ENCODE peak calls at places on chromosomes 16 and 17, in four cellular contexts. D, O, X and F are unnamed samples.

GRCh38 chr16:89922884-89923639 is at the start of gene TUBB3:
- DNase-seq in D (peak; percentile 80), O (peak; percentile 79), X (peak; percentile 90), F (peak; percentile 63)

GRCh38 chr17:412211-413015 is 59.8 kb upstream of the RPH3AL start:
- DNase-seq in D (peak; percentile 51), O (peak; percentile 65), X (peak; percentile 62), F (peak; percentile 74)

GRCh38 chr17:29613371-29613837 is 9.3 kb downstream of the CORO6 start:
- DNase-seq in D (peak; percentile 75), O (peak; percentile 83), X (no peak), F (peak; percentile 88)

GRCh38 chr17:17792551-17793377 is 44.0 kb downstream of the SREBF1 start:
- DNase-seq in D (peak; percentile 89), O (peak; percentile 51), X (peak; percentile 46), F (peak; percentile 43)

GRCh38 chr17:14871921-14872320 is 393.2 kb downstream of the PMP22 start:
- DNase-seq in D (no peak), O (peak; percentile 39), X (no peak), F (no peak)

GRCh38 chr16:56093055-56093454 is 98.2 kb upstream of the GNAO1 start:
- DNase-seq in D (no peak), O (no peak), X (no peak), F (no peak)

GRCh38 chr16:51034481-51035109 is 116.5 kb downstream of the SALL1 start:
- DNase-seq in D (no peak), O (no peak), X (no peak), F (no peak)

GRCh38 chr16:57999971-58000705 is at the start of gene ZNF319:
- DNase-seq in D (peak; percentile 24), O (peak; percentile 24), X (no peak), F (no peak)

GRCh38 chr17:56599093-56599492 is 5.6 kb downstream of the NOG start:
- DNase-seq in D (no peak), O (no peak), X (no peak), F (no peak)

GRCh38 chr16:72945081-72945480 is 102.8 kb downstream of the ZFHX3 start:
- DNase-seq in D (peak; percentile 53), O (no peak), X (no peak), F (no peak)

GRCh38 chr16:16033208-16033717 is 83.8 kb downstream of the ABCC1 start:
- DNase-seq in D (no peak), O (no peak), X (peak; percentile 16), F (peak; percentile 49)

GRCh38 chr17:44272321-44272951 is 4.5 kb upstream of the SLC4A1 start:
- DNase-seq in D (no peak), O (no peak), X (no peak), F (no peak)

GRCh38 chr16:68646948-68647659 is 2.0 kb downstream of the CDH3 start:
- DNase-seq in D (peak; percentile 29), O (no peak), X (no peak), F (peak; percentile 12)
- H3K4me3 ChIP-seq in D (no peak overlapping the region), O (no peak overlapping the region), X (no peak overlapping the region), F (no peak overlapping the region)

GRCh38 chr16:78640886-78641285 is 541.4 kb downstream of the WWOX start:
- DNase-seq in D (no peak), O (no peak), X (no peak), F (no peak)
- TF ChIP-seq CTCF in D (no peak), O (no peak), X (no peak), F (no peak)

GRCh38 chr17:58632324-58633314 is 59.2 kb downstream of the TEX14 start:
- DNase-seq in D (no peak), O (no peak), X (peak; percentile 22), F (no peak)

GRCh38 chr17:58631523-58632323 is 60.1 kb downstream of the TEX14 start:
- DNase-seq in D (peak; percentile 99), O (peak; percentile 95), X (peak; percentile 98), F (peak; percentile 99)

GRCh38 chr17:58626905-58627304 is 64.9 kb downstream of the TEX14 start:
- DNase-seq in D (no peak), O (no peak), X (no peak), F (no peak)

GRCh38 chr17:58630883-58631522 is 60.8 kb downstream of the TEX14 start:
- DNase-seq in D (no peak), O (no peak), X (peak; percentile 88), F (peak; percentile 97)
- H3K4me3 ChIP-seq in D (no peak overlapping the region), O (peak overlapping the region; percentile 63), X (no peak overlapping the region), F (no peak overlapping the region)

GRCh38 chr17:82881292-82881823 is 41.5 kb upstream of the ZNF750 start:
- DNase-seq in D (no peak), O (no peak), X (no peak), F (no peak)

GRCh38 chr17:82883461-82884031 is 43.7 kb upstream of the ZNF750 start:
- DNase-seq in D (no peak), O (no peak), X (no peak), F (no peak)

GRCh38 chr17:82884341-82884871 is 44.6 kb upstream of the ZNF750 start:
- DNase-seq in D (no peak), O (no peak), X (peak; percentile 29), F (no peak)

GRCh38 chr17:82881900-82882714 is 42.3 kb upstream of the ZNF750 start:
- DNase-seq in D (no peak), O (peak; percentile 15), X (peak; percentile 37), F (no peak)

DNA sequence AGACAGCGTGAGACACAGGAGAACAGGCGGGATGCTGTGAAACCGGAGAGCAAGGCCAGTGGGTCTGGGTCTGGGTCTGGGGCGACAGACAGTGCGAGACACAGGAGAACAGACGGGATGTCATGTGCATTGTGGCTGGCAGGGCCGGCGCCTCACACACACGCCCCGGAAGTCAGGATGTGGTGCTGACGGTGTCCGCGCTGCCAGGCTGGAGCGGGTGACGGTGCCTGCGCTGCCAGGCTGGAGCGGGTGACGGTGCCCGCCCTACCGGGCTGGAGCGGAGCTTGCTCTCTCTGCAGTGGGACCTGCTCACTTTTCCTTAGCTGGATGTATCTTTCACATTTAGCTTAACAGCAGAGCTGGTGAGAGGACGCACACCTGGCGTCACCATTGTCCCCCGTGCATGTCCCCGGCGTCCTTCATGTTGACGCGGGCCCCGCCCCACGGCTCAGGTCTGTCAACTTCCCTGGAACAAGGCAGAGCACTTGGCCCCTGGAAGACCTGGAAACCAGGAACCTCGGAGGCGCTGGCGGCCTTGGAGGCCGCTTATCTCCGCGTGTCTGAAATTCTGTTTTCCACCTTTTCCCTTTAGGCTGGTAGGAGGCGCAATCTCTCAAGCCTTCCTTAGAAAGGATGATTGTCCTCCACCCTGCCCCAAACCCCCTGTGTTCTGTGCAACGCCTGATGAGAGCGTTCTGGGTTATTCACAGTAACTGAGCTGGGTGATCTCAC is 43.1 kb upstream of the ZNF750 start:
- DNase-seq in D (no peak), O (no peak), X (peak; percentile 18), F (no peak)
- TF ChIP-seq CTCF in D (no peak), O (no peak), X (no peak), F (no peak)

DNA sequence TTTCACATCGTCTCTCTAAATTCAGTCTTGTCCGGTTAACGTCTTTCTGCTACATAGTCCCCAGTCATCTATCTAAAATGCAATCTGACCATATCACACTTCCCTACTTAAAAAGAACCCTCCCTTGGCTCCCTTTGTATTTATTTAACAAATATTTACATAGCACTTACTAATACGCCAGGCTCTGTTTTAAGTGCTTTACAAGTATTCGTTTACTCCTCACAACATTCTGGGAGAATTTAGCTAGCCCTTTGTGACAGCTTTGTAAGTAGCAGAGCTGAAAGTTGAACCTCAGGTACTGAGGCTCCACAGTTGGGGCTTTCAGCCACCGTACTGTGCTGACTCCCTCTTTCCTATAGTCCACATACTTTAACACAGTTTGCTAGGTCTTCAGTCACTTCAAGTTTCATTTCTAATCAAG is 9.2 kb downstream of the PAFAH1B1 start:
- DNase-seq in D (peak; percentile 36), O (no peak), X (no peak), F (no peak)
- H3K4me3 ChIP-seq in D (no peak overlapping the region), O (no peak overlapping the region), X (no peak overlapping the region), F (no peak overlapping the region)

DNA sequence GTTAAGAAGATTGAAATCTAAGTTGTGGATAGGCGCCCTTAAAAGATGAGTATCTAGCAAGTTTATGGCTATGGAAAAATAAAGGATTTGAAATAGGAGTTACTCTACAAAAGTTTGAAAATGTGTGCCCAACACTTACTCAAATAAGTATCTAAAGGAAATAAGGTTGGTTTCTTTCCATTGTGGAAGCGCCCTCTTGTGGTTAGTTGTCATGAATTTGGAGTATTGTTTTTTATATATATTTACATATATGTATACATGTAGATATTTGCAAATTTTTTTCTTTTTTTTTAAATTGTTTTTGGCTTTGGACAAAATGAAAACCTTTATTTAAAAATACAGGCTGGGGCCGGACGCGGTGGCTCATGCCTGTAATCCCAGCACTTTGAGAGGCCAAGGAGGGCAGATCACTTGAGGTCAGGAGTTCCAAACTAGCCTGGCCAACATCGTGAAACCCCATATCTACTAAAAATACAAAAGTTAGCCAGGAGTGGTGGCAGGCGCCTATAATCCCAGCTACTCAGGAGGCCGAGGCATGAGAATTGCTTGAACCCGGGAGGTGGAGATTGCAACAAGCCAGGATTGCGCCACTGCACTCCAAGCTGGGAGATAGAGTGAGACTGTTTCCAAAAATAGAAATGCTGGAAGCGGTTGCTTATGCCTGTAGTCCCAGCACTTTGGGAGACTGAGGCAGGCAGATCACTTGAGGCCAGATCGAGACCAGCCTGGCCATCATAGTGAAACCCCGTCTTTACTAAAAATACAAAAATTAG is 24.0 kb upstream of the VPS4A start:
- DNase-seq in D (peak; percentile 52), O (peak; percentile 75), X (peak; percentile 70), F (peak; percentile 72)
- TF ChIP-seq CTCF in D (peak; percentile 6), O (peak; percentile 67), X (peak; percentile 41), F (peak; percentile 46)

DNA sequence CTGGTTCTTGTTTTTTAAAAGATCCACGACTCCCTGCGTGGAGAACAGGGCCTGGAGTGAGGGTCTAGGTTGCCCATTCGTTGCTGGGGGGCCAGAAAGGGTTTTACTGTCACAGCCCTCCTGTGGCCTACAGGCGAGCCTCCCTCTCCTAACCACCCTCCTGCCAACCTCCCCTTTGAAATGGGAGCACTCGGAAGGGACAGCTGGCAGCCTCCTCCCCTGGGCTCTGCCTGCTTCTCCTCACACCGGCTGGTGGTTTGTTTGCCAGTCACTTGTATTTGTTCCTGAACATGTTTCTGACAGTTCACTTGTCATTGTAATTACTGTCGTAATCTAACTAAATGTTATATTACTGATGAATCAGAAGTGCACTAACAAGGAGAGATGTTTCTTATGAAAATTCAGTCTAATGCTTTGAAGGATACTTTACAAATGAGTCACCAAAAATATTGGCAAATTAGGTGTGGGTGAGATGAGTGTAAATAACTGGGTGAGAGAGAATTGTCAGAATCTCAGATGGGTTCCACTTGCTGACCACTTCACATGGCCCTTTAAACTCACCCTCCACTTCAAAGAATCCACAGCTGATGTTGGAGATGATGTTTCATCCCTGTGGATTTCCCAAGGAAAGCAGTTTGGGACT is 2.7 kb upstream of the SPPL2C start:
- DNase-seq in D (peak; percentile 11), O (peak; percentile 6), X (no peak), F (no peak)
- H3K4me3 ChIP-seq in D (no peak overlapping the region), O (no peak overlapping the region), X (no peak overlapping the region), F (no peak overlapping the region)

DNA sequence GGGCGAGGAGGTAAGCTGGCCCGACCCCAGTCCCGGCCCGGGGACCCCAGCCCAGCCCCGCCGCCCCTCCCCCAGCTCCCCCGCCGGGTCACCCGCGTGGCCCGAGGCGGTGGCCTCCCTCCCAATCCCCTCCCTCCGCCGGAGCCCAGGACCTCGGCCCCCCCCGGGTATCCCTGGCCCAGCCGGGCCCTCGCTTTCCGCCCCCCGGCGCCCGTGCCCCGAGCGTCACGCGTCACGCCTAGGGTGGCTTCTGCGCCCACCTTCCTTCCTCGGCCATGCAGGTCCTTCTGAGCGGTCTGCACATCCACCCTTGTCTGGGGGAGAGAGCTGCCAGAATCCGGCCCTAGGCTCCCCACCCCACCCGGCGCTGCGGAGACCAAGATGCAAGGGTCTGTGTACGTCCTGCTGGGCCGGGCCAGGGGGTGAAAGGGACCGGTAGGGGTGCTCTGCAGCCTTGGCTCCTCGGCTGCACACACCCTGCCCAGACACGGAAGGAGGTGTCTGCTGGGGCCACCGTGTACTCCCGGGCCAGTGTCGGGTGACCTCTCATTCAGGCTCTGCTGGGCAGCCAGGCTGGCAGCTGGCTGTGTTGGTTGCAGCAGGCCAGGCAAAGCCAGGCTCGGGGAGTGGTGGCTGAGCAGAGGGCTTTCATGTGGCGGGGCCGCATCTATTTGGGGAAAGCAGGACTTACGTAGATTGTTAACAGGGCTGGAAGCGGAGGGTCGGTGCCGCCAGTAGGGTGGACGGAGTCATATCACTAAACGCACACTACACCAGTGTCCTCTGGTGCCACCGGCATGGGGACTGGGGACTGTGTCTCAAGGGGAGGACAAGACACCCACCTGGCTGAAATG is 754 bp downstream of the RAB11FIP4 start:
- DNase-seq in D (no peak), O (no peak), X (no peak), F (no peak)
- TF ChIP-seq CTCF in D (no peak), O (no peak), X (no peak), F (no peak)